ENCODE peak calls at places on chromosomes 6 and 20, in seven cellular contexts. K, H, R, W, X, V and P are unnamed samples.

GRCh38 chr6:115945306-115945705 is 115.4 kb downstream of the FRK start:
- DNase-seq in K (no peak), H (no peak), R (no peak), W (no peak), X (peak), V (no peak), P (peak)

GRCh38 chr6:16608444-16608843 is 152.8 kb downstream of the ATXN1 start:
- DNase-seq in K (no peak), H (no peak), R (no peak), W (no peak), X (no peak), V (no peak), P (no peak)

GRCh38 chr6:30818426-30818841 is 65.9 kb upstream of the DDR1 start:
- DNase-seq in K (peak), H (no peak), R (peak), W (no peak), X (peak), V (no peak), P (peak)

GRCh38 chr6:108587258-108588059 is 26.7 kb downstream of the FOXO3 start:
- DNase-seq in K (no peak), H (peak), R (peak), W (no peak), X (peak), V (no peak), P (peak)

GRCh38 chr6:111843347-111844147 is 29.7 kb downstream of the FYN start:
- DNase-seq in K (no peak), H (no peak), R (no peak), W (no peak), X (no peak), V (no peak), P (no peak)

GRCh38 chr6:70314240-70314639 is 11.4 kb upstream of the COL9A1 start:
- DNase-seq in K (no peak), H (peak), R (no peak), W (no peak), X (no peak), V (no peak), P (peak)

GRCh38 chr6:134721095-134721400 is 228.9 kb downstream of the ALDH8A1 start:
- DNase-seq in K (no peak), H (no peak), R (no peak), W (no peak), X (peak), V (no peak), P (no peak)

GRCh38 chr6:44442235-44442634 is 54.7 kb downstream of the CDC5L start:
- DNase-seq in K (no peak), H (no peak), R (no peak), W (no peak), X (no peak), V (no peak), P (no peak)

GRCh38 chr6:11462742-11463414 is 74.7 kb upstream of the TMEM170B start:
- DNase-seq in K (no peak), H (no peak), R (peak), W (no peak), X (peak), V (no peak), P (no peak)

GRCh38 chr6:38352636-38353035 is 287.1 kb downstream of the BTBD9 start:
- DNase-seq in K (no peak), H (no peak), R (no peak), W (no peak), X (no peak), V (no peak), P (no peak)

GRCh38 chr6:55664581-55665223 is 85.7 kb upstream of the HMGCLL1 start:
- DNase-seq in K (no peak), H (no peak), R (peak), W (no peak), X (no peak), V (no peak), P (peak)

GRCh38 chr20:51171141-51171540 is 148.2 kb upstream of the KCNG1 start:
- DNase-seq in K (no peak), H (no peak), R (peak), W (no peak), X (no peak), V (no peak), P (no peak)

GRCh38 chr20:31403886-31404285 is 2.1 kb downstream of the DEFB121 start:
- DNase-seq in K (no peak), H (no peak), R (no peak), W (no peak), X (no peak), V (no peak), P (no peak)

GRCh38 chr20:24470782-24471582 is 1.6 kb downstream of the SYNDIG1 start:
- DNase-seq in K (no peak), H (peak), R (peak), W (no peak), X (no peak), V (no peak), P (no peak)

GRCh38 chr20:50762045-50762422 is 30.7 kb downstream of the PARD6B start:
- DNase-seq in K (no peak), H (no peak), R (no peak), W (no peak), X (no peak), V (peak), P (peak)

GRCh38 chr6:111804627-111805235 is 68.5 kb downstream of the FYN start:
- DNase-seq in K (no peak), H (peak), R (no peak), W (no peak), X (peak), V (no peak), P (peak)

GRCh38 chr6:87393026-87393622 is 14.6 kb upstream of the CFAP206 start:
- DNase-seq in K (peak), H (no peak), R (peak), W (no peak), X (peak), V (no peak), P (peak)

GRCh38 chr6:44489912-44490604 is 102.6 kb downstream of the CDC5L start:
- DNase-seq in K (peak), H (peak), R (peak), W (no peak), X (peak), V (no peak), P (peak)

GRCh38 chr6:104788400-104788799 is 71.3 kb downstream of the HACE1 start:
- DNase-seq in K (no peak), H (no peak), R (no peak), W (no peak), X (peak), V (no peak), P (peak)

GRCh38 chr20:33993800-33994623 is at the start of gene RALY:
- DNase-seq in K (peak), H (peak), R (peak), W (peak), X (peak), V (peak), P (peak)

GRCh38 chr20:47790032-47790965 is 5.0 kb upstream of the SULF2 start:
- DNase-seq in K (no peak), H (peak), R (peak), W (peak), X (peak), V (no peak), P (peak)

GRCh38 chr20:64138276-64138815 is 25.9 kb upstream of the MYT1 start:
- DNase-seq in K (no peak), H (no peak), R (no peak), W (no peak), X (no peak), V (no peak), P (peak)

GRCh38 chr20:21232546-21233280 is 70.4 kb upstream of the XRN2 start:
- DNase-seq in K (no peak), H (no peak), R (no peak), W (no peak), X (no peak), V (no peak), P (no peak)

GRCh38 chr6:79334674-79335073 is 100.2 kb upstream of the HMGN3 start:
- DNase-seq in K (no peak), H (no peak), R (peak), W (no peak), X (no peak), V (no peak), P (peak)

GRCh38 chr6:54519161-54519560 is 210.9 kb downstream of the TINAG start:
- DNase-seq in K (no peak), H (no peak), R (no peak), W (no peak), X (no peak), V (no peak), P (no peak)

DNA sequence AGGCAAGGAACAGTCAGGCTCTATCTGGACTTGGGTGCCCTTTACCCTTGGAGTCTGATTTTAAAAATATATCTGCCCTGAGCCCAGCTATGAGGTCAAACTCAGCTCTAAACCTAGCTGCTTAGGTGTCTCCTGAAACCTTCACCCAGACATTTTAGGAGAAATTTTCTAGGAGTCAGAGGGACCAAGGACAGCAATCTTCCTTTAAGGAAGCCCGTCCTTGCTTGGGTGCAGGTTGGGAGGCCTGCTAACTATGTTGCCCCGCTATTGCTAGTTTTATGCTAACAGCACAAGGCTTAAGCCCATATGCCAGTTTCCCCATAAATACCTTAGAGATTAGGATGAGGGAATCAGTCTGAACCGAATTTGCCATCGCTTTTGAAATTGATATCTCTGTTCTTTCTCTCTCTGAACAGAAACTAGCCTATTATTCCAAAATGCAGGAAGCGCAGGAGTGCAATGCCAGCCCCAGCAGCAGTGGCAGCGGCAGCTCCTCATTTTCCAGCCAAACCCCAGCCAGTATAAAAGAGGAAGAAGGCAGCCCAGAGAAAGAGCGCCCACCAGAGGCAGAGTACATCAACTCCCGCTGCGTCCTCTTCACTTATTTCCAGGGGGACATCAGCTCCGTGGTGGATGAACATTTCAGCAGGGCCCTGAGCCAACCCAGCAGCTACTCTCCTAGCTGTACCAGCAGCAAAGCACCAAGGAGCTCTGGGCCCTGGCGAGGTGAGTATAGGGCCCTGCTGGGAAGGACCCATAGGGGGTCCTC is 2.6 kb downstream of the VGLL2 start:
- DNase-seq in K (no peak), H (no peak), R (no peak), W (peak), X (no peak), V (no peak), P (no peak)
- TF ChIP-seq CTCF in K (no peak), H (no peak), R (no peak), W (peak), X (no peak), V (no peak), P (no peak)

DNA sequence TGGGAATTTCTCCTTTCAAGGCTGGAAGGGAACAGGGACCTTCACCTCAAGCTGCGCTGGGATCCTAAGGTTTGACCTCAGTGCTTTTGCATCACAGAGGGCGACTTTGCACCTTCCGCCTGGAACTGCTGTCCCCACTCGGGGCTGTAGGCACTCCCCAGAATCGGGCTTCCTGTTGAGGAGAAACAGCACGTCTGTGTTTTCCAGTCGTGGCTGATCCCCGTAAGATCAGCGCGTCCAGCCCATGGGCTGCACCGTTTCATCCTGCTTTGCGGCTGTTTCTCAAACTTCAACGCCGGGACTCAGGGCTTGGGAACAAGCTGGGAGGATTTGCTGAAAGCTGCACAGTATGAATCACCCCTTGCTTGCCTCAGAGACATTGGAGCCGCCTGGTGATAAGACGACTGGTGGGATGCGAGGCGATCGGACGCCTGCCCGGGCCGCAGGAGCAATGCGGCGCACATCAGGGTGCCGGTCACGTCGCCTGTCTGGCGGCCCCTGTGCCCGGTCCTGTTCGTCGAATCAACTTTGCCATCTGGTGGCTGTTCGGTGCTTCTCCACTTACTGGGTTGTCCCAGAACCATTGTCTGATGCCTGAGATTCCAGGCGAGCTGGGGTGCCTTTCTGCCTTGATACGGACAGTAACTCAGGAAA is 53.6 kb upstream of the FRMD1 start:
- DNase-seq in K (peak), H (no peak), R (no peak), W (peak), X (peak), V (peak), P (peak)
- H3K4me3 ChIP-seq in K (no peak), H (peak), R (no peak), W (peak), X (peak), V (peak), P (peak)

GRCh38 chr20:49469060-49469459 is 13.4 kb downstream of the KCNB1 start:
- DNase-seq in K (no peak), H (no peak), R (no peak), W (no peak), X (no peak), V (no peak), P (no peak)
- TF ChIP-seq CTCF in K (no peak), H (no peak), R (no peak), W (no peak), X (no peak), V (no peak), P (no peak)

DNA sequence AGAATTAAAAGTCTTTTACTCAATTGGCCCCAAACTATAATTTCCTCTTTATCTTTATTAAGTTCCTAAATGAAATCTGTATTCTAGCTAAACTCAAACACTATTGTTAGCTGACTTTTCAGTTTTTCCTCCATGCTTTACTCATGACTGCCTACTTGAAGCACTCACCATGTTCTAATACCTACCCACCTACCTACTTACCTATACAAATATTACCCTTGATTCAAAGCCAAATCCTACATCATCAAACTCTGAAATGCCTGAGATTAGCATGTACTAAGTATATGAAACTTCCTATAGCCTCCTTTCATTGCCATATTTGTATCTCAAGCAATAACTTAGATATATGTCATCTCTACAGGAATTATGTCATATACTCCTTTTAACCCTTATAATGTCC is 259.7 kb downstream of the HDGFL1 start:
- DNase-seq in K (no peak), H (no peak), R (peak), W (no peak), X (no peak), V (no peak), P (no peak)
- H3K4me3 ChIP-seq in K (no peak), H (no peak), R (no peak), W (no peak), X (no peak), V (no peak), P (no peak)

DNA sequence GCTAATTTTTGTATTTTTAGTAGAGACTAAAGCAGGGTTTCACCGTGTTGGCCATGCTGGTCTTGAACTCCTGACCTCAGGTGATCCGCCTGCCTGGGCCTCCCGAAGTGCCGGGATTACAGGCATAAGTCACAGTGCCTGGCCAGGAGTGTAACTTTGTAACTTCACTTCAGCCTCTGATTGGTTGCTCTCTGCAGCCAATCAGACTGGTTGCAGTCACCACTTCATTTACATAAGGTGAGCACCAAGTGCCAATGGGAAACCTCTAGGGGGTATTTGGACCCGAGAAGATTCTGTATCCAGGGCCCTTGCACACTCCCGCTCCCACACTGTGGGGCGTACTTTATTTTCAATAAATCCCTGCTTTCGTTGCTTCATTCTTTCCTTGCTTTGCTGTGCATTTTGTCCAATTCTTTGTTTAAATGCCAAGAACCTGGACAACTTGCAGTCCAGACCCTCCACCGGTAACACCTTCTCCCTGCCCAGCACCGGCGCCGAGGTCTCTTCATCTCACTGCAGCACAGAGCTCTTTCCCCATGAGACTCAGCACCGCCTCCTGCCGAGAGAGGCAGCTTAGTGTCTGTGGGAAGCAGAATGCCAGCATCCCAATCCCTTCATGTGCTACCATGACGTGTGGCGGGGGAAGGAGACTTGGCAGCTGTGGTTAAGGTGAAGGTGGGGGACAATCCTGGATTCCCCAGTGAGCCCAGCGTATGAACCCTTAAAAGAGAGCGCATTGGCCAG is 14.0 kb upstream of the MRGBP start:
- DNase-seq in K (no peak), H (no peak), R (no peak), W (no peak), X (no peak), V (no peak), P (no peak)
- TF ChIP-seq CTCF in K (no peak), H (no peak), R (peak), W (no peak), X (peak), V (no peak), P (no peak)